ENCODE peak calls at places on chromosomes 3 and 15, in seven cellular contexts. J is T-helper 17 cell; V is activated CD4-positive, alpha-beta T cell treated with anti-CD3 and anti-CD28 coated beads for 36 hours; C is A549; Z is thoracic aorta; K is activated T-cell treated with anti-CD3 and anti-CD28 coated beads, Interleukin-2, amount 50 U/mL, for 72 hours; U is mucosa of descending colon. A is an unnamed sample.
A peak's percentile ranks its signal among the peaks of the same experiment; 100 is the strongest.

GRCh38 chr15:55530861-55531313 is 22.9 kb upstream of the DNAAF4 start:
- ATAC-seq in U (no peak), C (peak; percentile 44), J (no peak), V (no peak), Z (no peak), K (no peak), A (no peak)

GRCh38 chr15:31327674-31328424 is 1.2 kb downstream of the KLF13 start:
- ATAC-seq in U (peak; percentile 41), J (peak; percentile 15), Z (no peak), C (peak; percentile 3), K (peak; percentile 3), V (no peak), A (peak; percentile 9)

GRCh38 chr3:186181901-186182300 is 73.0 kb upstream of the ETV5 start:
- ATAC-seq in J (no peak), C (no peak), V (no peak), Z (no peak), U (no peak), K (no peak), A (no peak)

GRCh38 chr3:139764069-139764905 is 86.5 kb upstream of the NMNAT3 start:
- ATAC-seq in Z (no peak), C (no peak), J (peak; percentile 73), K (no peak), U (no peak), V (peak; percentile 47), A (no peak)

GRCh38 chr3:23333633-23334032 is 130.5 kb downstream of the UBE2E2 start:
- ATAC-seq in V (no peak), K (no peak), C (no peak), J (no peak), U (no peak), Z (no peak), A (no peak)

GRCh38 chr3:130276203-130276803 is 69.2 kb upstream of the COL6A5 start:
- ATAC-seq in U (peak; percentile 69), J (no peak), C (peak; percentile 84), Z (no peak), K (peak; percentile 56), V (no peak), A (no peak)

GRCh38 chr15:100705065-100705464 is 102.7 kb downstream of the ASB7 start:
- ATAC-seq in V (no peak), U (no peak), K (no peak), J (no peak), C (no peak), Z (no peak), A (no peak)

GRCh38 chr3:171827385-171827784 is 15.8 kb upstream of the TMEM212 start:
- ATAC-seq in Z (no peak), K (peak; percentile 17), C (no peak), J (peak; percentile 46), V (no peak), U (no peak), A (no peak)

GRCh38 chr15:28886431-28887343 is 913 bp downstream of the APBA2 start:
- ATAC-seq in Z (no peak), K (peak; percentile 21), C (peak; percentile 19), V (no peak), U (no peak), J (no peak), A (no peak)

GRCh38 chr3:143585720-143586456 is 262.4 kb downstream of the SLC9A9 start:
- ATAC-seq in J (no peak), C (no peak), U (peak; percentile 14), Z (no peak), K (peak; percentile 69), V (peak; percentile 75), A (peak; percentile 76)

GRCh38 chr15:85821545-85821944 is 26.8 kb upstream of the KLHL25 start:
- ATAC-seq in Z (no peak), C (no peak), U (no peak), J (no peak), K (no peak), V (no peak), A (no peak)

GRCh38 chr15:26970712-26971210 is at the start of gene GABRG3:
- ATAC-seq in V (no peak), K (no peak), J (no peak), U (no peak), Z (no peak), C (peak; percentile 58), A (no peak)

GRCh38 chr3:188634285-188634684 is 480.3 kb downstream of the LPP start:
- ATAC-seq in V (no peak), J (no peak), U (no peak), K (no peak), Z (no peak), C (no peak), A (no peak)

GRCh38 chr15:60525640-60526039 is 46.7 kb upstream of the ICE2 start:
- ATAC-seq in K (no peak), J (no peak), U (no peak), Z (no peak), C (no peak), V (no peak), A (no peak)

GRCh38 chr15:78540955-78541743 is 905 bp downstream of the PSMA4 start:
- ATAC-seq in J (no peak), K (peak; percentile 23), U (no peak), V (peak; percentile 20), Z (no peak), C (no peak), A (no peak)

GRCh38 chr15:100869151-100869999 is 10.3 kb upstream of the ALDH1A3 start:
- ATAC-seq in K (no peak), Z (no peak), U (no peak), V (no peak), C (no peak), J (no peak), A (no peak)

GRCh38 chr3:143650120-143650519 is 198.1 kb downstream of the SLC9A9 start:
- ATAC-seq in Z (no peak), V (no peak), K (no peak), J (no peak), C (no peak), U (peak; percentile 52), A (no peak)

GRCh38 chr3:14444380-14444779 is 42.0 kb downstream of the SLC6A6 start:
- ATAC-seq in V (no peak), C (no peak), Z (no peak), K (no peak), U (no peak), J (no peak), A (no peak)

GRCh38 chr3:177944228-177944661 is 592.0 kb upstream of the KCNMB2 start:
- ATAC-seq in Z (no peak), V (peak; percentile 81), C (no peak), K (peak; percentile 85), J (peak; percentile 49), U (peak; percentile 20), A (no peak)

GRCh38 chr3:108159865-108160264 is 62.4 kb downstream of the IFT57 start:
- ATAC-seq in C (no peak), J (no peak), V (no peak), U (no peak), K (no peak), Z (no peak), A (no peak)

GRCh38 chr3:136928240-136928639 is 29.5 kb upstream of the IL20RB start:
- ATAC-seq in U (no peak), K (peak; percentile 93), J (no peak), V (peak; percentile 60), Z (no peak), C (no peak), A (no peak)

GRCh38 chr3:195559723-195560409 is 16.7 kb upstream of the PPP1R2 start:
- ATAC-seq in J (no peak), U (peak; percentile 55), K (no peak), Z (no peak), V (no peak), C (no peak), A (no peak)

GRCh38 chr3:149850787-149851582 is 38.0 kb downstream of the RNF13 start:
- ATAC-seq in C (no peak), J (no peak), U (no peak), Z (no peak), K (no peak), V (no peak), A (no peak)

GRCh38 chr3:52249683-52250082 is 4.1 kb downstream of the PPM1M start:
- ATAC-seq in K (no peak), U (no peak), Z (no peak), C (no peak), V (no peak), J (no peak), A (no peak)

GRCh38 chr3:185763347-185764010 is 61.4 kb downstream of the IGF2BP2 start:
- ATAC-seq in Z (no peak), U (no peak), C (no peak), V (no peak), K (no peak), J (no peak), A (no peak)

GRCh38 chr3:33167284-33167683 is 51.3 kb downstream of the SUSD5 start:
- ATAC-seq in K (no peak), C (no peak), J (no peak), V (no peak), Z (no peak), U (no peak), A (no peak)

GRCh38 chr15:39433351-39433750 is 147.5 kb upstream of the THBS1 start:
- ATAC-seq in K (no peak), U (peak; percentile 32), Z (no peak), V (no peak), J (no peak), C (no peak), A (no peak)

GRCh38 chr15:101455291-101455916 is 34.1 kb downstream of the PCSK6 start:
- ATAC-seq in C (no peak), Z (no peak), U (no peak), V (peak; percentile 72), K (peak; percentile 81), J (peak; percentile 25), A (no peak)

GRCh38 chr3:143595456-143596077 is 252.7 kb downstream of the SLC9A9 start:
- ATAC-seq in U (peak; percentile 41), V (no peak), C (no peak), Z (no peak), J (no peak), K (no peak), A (peak; percentile 84)